ENCODE peak calls at places on chromosomes 11 and 22, in nine cellular contexts. One of them, this sample, is unnamed.

GRCh38 chr11:72735495-72736027 is 16.6 kb downstream of the ARAP1 start:
- DNase-seq in IMR-90: peak; percentile 84
- DNase-seq in GM23338: peak; percentile 68
- DNase-seq in right lobe of liver: no peak
- DNase-seq in body of pancreas: no peak
- DNase-seq in mammary epithelial cell: peak; percentile 37
- DNase-seq in ovary: no peak
- DNase-seq in brain microvascular endothelial cell: peak; percentile 48
- DNase-seq in adrenal gland: no peak
- DNase-seq in this sample: peak; percentile 56

GRCh38 chr11:39361557-39361956 is 2097.9 kb downstream of the LRRC4C start:
- DNase-seq in IMR-90: no peak
- DNase-seq in GM23338: no peak
- DNase-seq in right lobe of liver: no peak
- DNase-seq in body of pancreas: no peak
- DNase-seq in mammary epithelial cell: no peak
- DNase-seq in ovary: no peak
- DNase-seq in brain microvascular endothelial cell: no peak
- DNase-seq in adrenal gland: no peak
- DNase-seq in this sample: no peak

GRCh38 chr11:73028621-73029020 is 113.5 kb downstream of the FCHSD2 start:
- DNase-seq in IMR-90: no peak
- DNase-seq in GM23338: no peak
- DNase-seq in right lobe of liver: no peak
- DNase-seq in body of pancreas: peak; percentile 17
- DNase-seq in mammary epithelial cell: no peak
- DNase-seq in ovary: no peak
- DNase-seq in brain microvascular endothelial cell: no peak
- DNase-seq in adrenal gland: no peak
- DNase-seq in this sample: no peak

GRCh38 chr22:17012267-17012666 is 4.2 kb upstream of the GAB4 start:
- DNase-seq in IMR-90: no peak
- DNase-seq in GM23338: no peak
- DNase-seq in right lobe of liver: no peak
- DNase-seq in body of pancreas: no peak
- DNase-seq in mammary epithelial cell: no peak
- DNase-seq in ovary: no peak
- DNase-seq in brain microvascular endothelial cell: no peak
- DNase-seq in adrenal gland: no peak
- DNase-seq in this sample: peak; percentile 11

GRCh38 chr22:33440756-33441155 is 382.6 kb upstream of the SYN3 start:
- DNase-seq in IMR-90: no peak
- DNase-seq in GM23338: no peak
- DNase-seq in right lobe of liver: no peak
- DNase-seq in body of pancreas: no peak
- DNase-seq in mammary epithelial cell: no peak
- DNase-seq in ovary: peak; percentile 37
- DNase-seq in brain microvascular endothelial cell: no peak
- DNase-seq in adrenal gland: no peak
- DNase-seq in this sample: no peak

GRCh38 chr11:102780491-102780918 is at the start of gene MMP10:
- DNase-seq in IMR-90: peak; percentile 74
- DNase-seq in GM23338: peak; percentile 86
- DNase-seq in right lobe of liver: no peak
- DNase-seq in body of pancreas: no peak
- DNase-seq in mammary epithelial cell: peak; percentile 88
- DNase-seq in ovary: no peak
- DNase-seq in brain microvascular endothelial cell: peak; percentile 74
- DNase-seq in adrenal gland: no peak
- DNase-seq in this sample: peak; percentile 61

GRCh38 chr11:122649133-122649532 is 6.4 kb upstream of the UBASH3B start:
- DNase-seq in IMR-90: no peak
- DNase-seq in GM23338: no peak
- DNase-seq in right lobe of liver: no peak
- DNase-seq in body of pancreas: no peak
- DNase-seq in mammary epithelial cell: peak; percentile 69
- DNase-seq in ovary: no peak
- DNase-seq in brain microvascular endothelial cell: no peak
- DNase-seq in adrenal gland: no peak
- DNase-seq in this sample: no peak

GRCh38 chr22:49853981-49854791 is 542 bp downstream of the ZBED4 start:
- DNase-seq in IMR-90: peak; percentile 17
- DNase-seq in GM23338: peak; percentile 57
- DNase-seq in right lobe of liver: peak; percentile 67
- DNase-seq in body of pancreas: peak; percentile 35
- DNase-seq in mammary epithelial cell: peak; percentile 29
- DNase-seq in ovary: peak; percentile 59
- DNase-seq in brain microvascular endothelial cell: peak; percentile 8
- DNase-seq in adrenal gland: peak; percentile 50
- DNase-seq in this sample: peak; percentile 89

GRCh38 chr22:41146573-41146972 is 54.2 kb downstream of the EP300 start:
- DNase-seq in IMR-90: no peak
- DNase-seq in GM23338: no peak
- DNase-seq in right lobe of liver: no peak
- DNase-seq in body of pancreas: peak; percentile 8
- DNase-seq in mammary epithelial cell: no peak
- DNase-seq in ovary: no peak
- DNase-seq in brain microvascular endothelial cell: no peak
- DNase-seq in adrenal gland: no peak
- DNase-seq in this sample: no peak

GRCh38 chr22:41152902-41153301 is 52.2 kb upstream of the L3MBTL2 start:
- DNase-seq in IMR-90: no peak
- DNase-seq in GM23338: no peak
- DNase-seq in right lobe of liver: no peak
- DNase-seq in body of pancreas: no peak
- DNase-seq in mammary epithelial cell: no peak
- DNase-seq in ovary: no peak
- DNase-seq in brain microvascular endothelial cell: no peak
- DNase-seq in adrenal gland: no peak
- DNase-seq in this sample: no peak

GRCh38 chr22:41147722-41148121 is 55.3 kb downstream of the EP300 start:
- DNase-seq in IMR-90: no peak
- DNase-seq in GM23338: no peak
- DNase-seq in right lobe of liver: no peak
- DNase-seq in body of pancreas: no peak
- DNase-seq in mammary epithelial cell: no peak
- DNase-seq in ovary: no peak
- DNase-seq in brain microvascular endothelial cell: no peak
- DNase-seq in adrenal gland: no peak
- DNase-seq in this sample: peak; percentile 30
- H3K36me3 ChIP-seq in IMR-90: peaks cover 50% of the 10 kb centered on the region
- H3K36me3 ChIP-seq in GM23338: peaks cover 97% of the 10 kb centered on the region
- H3K36me3 ChIP-seq in right lobe of liver: peaks cover 97% of the 10 kb centered on the region
- H3K36me3 ChIP-seq in body of pancreas: peaks cover 13% of the 10 kb centered on the region
- H3K36me3 ChIP-seq in mammary epithelial cell: peaks cover 53% of the 10 kb centered on the region
- H3K36me3 ChIP-seq in ovary: no peaks in the 10 kb centered on the region
- H3K36me3 ChIP-seq in brain microvascular endothelial cell: peaks cover 85% of the 10 kb centered on the region
- H3K36me3 ChIP-seq in adrenal gland: no peaks in the 10 kb centered on the region
- H3K36me3 ChIP-seq in this sample: peaks cover 54% of the 10 kb centered on the region

GRCh38 chr22:36334838-36335603 is 52.7 kb downstream of the MYH9 start:
- DNase-seq in IMR-90: peak; percentile 84
- DNase-seq in GM23338: no peak
- DNase-seq in right lobe of liver: no peak
- DNase-seq in body of pancreas: peak; percentile 67
- DNase-seq in mammary epithelial cell: peak; percentile 76
- DNase-seq in ovary: no peak
- DNase-seq in brain microvascular endothelial cell: no peak
- DNase-seq in adrenal gland: peak; percentile 78
- DNase-seq in this sample: peak; percentile 69
- H3K36me3 ChIP-seq in IMR-90: peaks cover 89% of the 10 kb centered on the region
- H3K36me3 ChIP-seq in GM23338: peaks cover 33% of the 10 kb centered on the region
- H3K36me3 ChIP-seq in right lobe of liver: peaks cover 72% of the 10 kb centered on the region
- H3K36me3 ChIP-seq in body of pancreas: no peaks in the 10 kb centered on the region
- H3K36me3 ChIP-seq in mammary epithelial cell: peaks cover 29% of the 10 kb centered on the region
- H3K36me3 ChIP-seq in ovary: no peaks in the 10 kb centered on the region
- H3K36me3 ChIP-seq in brain microvascular endothelial cell: peaks cover 93% of the 10 kb centered on the region
- H3K36me3 ChIP-seq in adrenal gland: no peaks in the 10 kb centered on the region
- H3K36me3 ChIP-seq in this sample: peaks cover 24% of the 10 kb centered on the region

GRCh38 chr11:10771457-10771856 is 20.4 kb downstream of the CTR9 start:
- DNase-seq in IMR-90: no peak
- DNase-seq in GM23338: no peak
- DNase-seq in right lobe of liver: no peak
- DNase-seq in body of pancreas: peak; percentile 23
- DNase-seq in mammary epithelial cell: no peak
- DNase-seq in ovary: no peak
- DNase-seq in brain microvascular endothelial cell: no peak
- DNase-seq in adrenal gland: no peak
- DNase-seq in this sample: no peak

GRCh38 chr11:10770626-10771254 is 19.7 kb downstream of the CTR9 start:
- DNase-seq in IMR-90: peak; percentile 55
- DNase-seq in GM23338: peak; percentile 78
- DNase-seq in right lobe of liver: no peak
- DNase-seq in body of pancreas: peak; percentile 66
- DNase-seq in mammary epithelial cell: peak; percentile 20
- DNase-seq in ovary: no peak
- DNase-seq in brain microvascular endothelial cell: peak; percentile 50
- DNase-seq in adrenal gland: peak; percentile 64
- DNase-seq in this sample: peak; percentile 51
- H3K36me3 ChIP-seq in IMR-90: peaks cover 31% of the 10 kb centered on the region
- H3K36me3 ChIP-seq in GM23338: peaks cover 43% of the 10 kb centered on the region
- H3K36me3 ChIP-seq in right lobe of liver: peaks cover 59% of the 10 kb centered on the region
- H3K36me3 ChIP-seq in body of pancreas: no peaks in the 10 kb centered on the region
- H3K36me3 ChIP-seq in mammary epithelial cell: peaks cover 33% of the 10 kb centered on the region
- H3K36me3 ChIP-seq in ovary: no peaks in the 10 kb centered on the region
- H3K36me3 ChIP-seq in brain microvascular endothelial cell: peaks cover 67% of the 10 kb centered on the region
- H3K36me3 ChIP-seq in adrenal gland: no peaks in the 10 kb centered on the region
- H3K36me3 ChIP-seq in this sample: peaks cover 10% of the 10 kb centered on the region

DNA sequence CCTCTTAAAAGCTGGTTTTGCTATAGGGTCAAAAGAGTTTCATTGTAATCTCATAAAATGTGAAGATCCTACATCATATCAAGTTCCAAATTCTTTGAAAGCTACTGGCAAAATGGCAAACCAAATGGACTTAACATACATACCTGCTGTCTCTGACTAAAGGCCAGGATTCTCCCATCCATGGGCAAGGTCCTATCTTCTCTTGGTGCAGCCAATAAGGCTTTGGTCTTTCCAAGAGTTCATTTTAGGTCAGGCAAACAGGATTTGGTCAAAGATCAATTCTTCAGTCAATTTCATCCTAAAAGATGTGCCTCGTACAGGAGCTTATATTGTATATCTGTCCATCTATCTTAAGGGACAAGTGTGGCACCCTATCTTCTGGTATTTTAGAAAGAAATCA is 49.7 kb downstream of the CADM1 start:
- DNase-seq in IMR-90: no peak
- DNase-seq in GM23338: no peak
- DNase-seq in right lobe of liver: no peak
- DNase-seq in body of pancreas: no peak
- DNase-seq in mammary epithelial cell: no peak
- DNase-seq in ovary: no peak
- DNase-seq in brain microvascular endothelial cell: no peak
- DNase-seq in adrenal gland: no peak
- DNase-seq in this sample: no peak
- H3K36me3 ChIP-seq in IMR-90: no peaks in the 10 kb centered on the region
- H3K36me3 ChIP-seq in GM23338: no peaks in the 10 kb centered on the region
- H3K36me3 ChIP-seq in right lobe of liver: no peaks in the 10 kb centered on the region
- H3K36me3 ChIP-seq in body of pancreas: no peaks in the 10 kb centered on the region
- H3K36me3 ChIP-seq in mammary epithelial cell: no peaks in the 10 kb centered on the region
- H3K36me3 ChIP-seq in ovary: no peaks in the 10 kb centered on the region
- H3K36me3 ChIP-seq in brain microvascular endothelial cell: no peaks in the 10 kb centered on the region
- H3K36me3 ChIP-seq in adrenal gland: no peaks in the 10 kb centered on the region
- H3K36me3 ChIP-seq in this sample: no peaks in the 10 kb centered on the region

DNA sequence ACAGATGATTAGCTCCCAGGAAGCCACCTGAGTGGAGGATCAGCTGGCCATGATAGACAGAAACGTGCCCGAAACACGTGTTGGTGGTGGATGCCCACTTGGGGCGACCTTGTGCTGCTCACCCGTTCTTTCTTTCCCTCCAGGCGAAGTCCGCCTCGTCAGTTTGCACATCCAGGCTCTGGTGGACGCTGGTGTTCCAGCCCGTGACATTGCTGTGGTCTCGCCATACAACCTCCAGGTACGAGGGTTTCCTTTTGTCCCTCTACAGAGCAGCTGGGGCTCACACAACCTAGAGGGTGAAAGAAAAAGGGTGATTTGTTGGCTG is 30.6 kb downstream of the IGHMBP2 start:
- DNase-seq in IMR-90: no peak
- DNase-seq in GM23338: no peak
- DNase-seq in right lobe of liver: peak; percentile 14
- DNase-seq in body of pancreas: no peak
- DNase-seq in mammary epithelial cell: no peak
- DNase-seq in ovary: no peak
- DNase-seq in brain microvascular endothelial cell: no peak
- DNase-seq in adrenal gland: no peak
- DNase-seq in this sample: peak; percentile 68
- H3K36me3 ChIP-seq in IMR-90: peaks cover 78% of the 10 kb centered on the region
- H3K36me3 ChIP-seq in GM23338: peaks cover 4% of the 10 kb centered on the region
- H3K36me3 ChIP-seq in right lobe of liver: peaks cover 64% of the 10 kb centered on the region
- H3K36me3 ChIP-seq in body of pancreas: no peaks in the 10 kb centered on the region
- H3K36me3 ChIP-seq in mammary epithelial cell: no peaks in the 10 kb centered on the region
- H3K36me3 ChIP-seq in ovary: no peaks in the 10 kb centered on the region
- H3K36me3 ChIP-seq in brain microvascular endothelial cell: peaks cover 38% of the 10 kb centered on the region
- H3K36me3 ChIP-seq in adrenal gland: no peaks in the 10 kb centered on the region
- H3K36me3 ChIP-seq in this sample: peaks cover 24% of the 10 kb centered on the region

GRCh38 chr22:41657709-41658108 is 31.0 kb downstream of the SNU13 start:
- DNase-seq in IMR-90: no peak
- DNase-seq in GM23338: no peak
- DNase-seq in right lobe of liver: no peak
- DNase-seq in body of pancreas: no peak
- DNase-seq in mammary epithelial cell: no peak
- DNase-seq in ovary: no peak
- DNase-seq in brain microvascular endothelial cell: no peak
- DNase-seq in adrenal gland: no peak
- DNase-seq in this sample: no peak
- H3K36me3 ChIP-seq in IMR-90: peaks cover 59% of the 10 kb centered on the region
- H3K36me3 ChIP-seq in GM23338: peaks cover 83% of the 10 kb centered on the region
- H3K36me3 ChIP-seq in right lobe of liver: peaks cover 99% of the 10 kb centered on the region
- H3K36me3 ChIP-seq in body of pancreas: peaks cover 16% of the 10 kb centered on the region
- H3K36me3 ChIP-seq in mammary epithelial cell: peaks cover 65% of the 10 kb centered on the region
- H3K36me3 ChIP-seq in ovary: no peaks in the 10 kb centered on the region
- H3K36me3 ChIP-seq in brain microvascular endothelial cell: peaks cover 90% of the 10 kb centered on the region
- H3K36me3 ChIP-seq in adrenal gland: no peaks in the 10 kb centered on the region
- H3K36me3 ChIP-seq in this sample: peaks cover 61% of the 10 kb centered on the region

This sample was measured in H7.